ENCODE peak calls at places on chromosome 11, in five cellular contexts. X, K, W, F and O are unnamed samples.

GRCh38 chr11:70244698-70245097 is 25.8 kb upstream of the PPFIA1 start:
- DNase-seq in X (no peak), K (no peak), W (no peak), F (no peak), O (peak; percentile 47)

GRCh38 chr11:133903875-133904817 is 52.6 kb downstream of the IGSF9B start:
- DNase-seq in X (peak; percentile 53), K (no peak), W (no peak), F (no peak), O (no peak)

GRCh38 chr11:19845633-19846032 is 133.0 kb downstream of the NAV2 start:
- DNase-seq in X (no peak), K (no peak), W (no peak), F (no peak), O (no peak)

GRCh38 chr11:27618591-27618990 is 81.7 kb downstream of the BDNF start:
- DNase-seq in X (no peak), K (no peak), W (no peak), F (no peak), O (no peak)

GRCh38 chr11:12123177-12123576 is 12.8 kb downstream of the MICAL2 start:
- DNase-seq in X (no peak), K (no peak), W (no peak), F (no peak), O (peak; percentile 80)

GRCh38 chr11:115161876-115162275 is 342.3 kb downstream of the CADM1 start:
- DNase-seq in X (no peak), K (no peak), W (no peak), F (no peak), O (no peak)

GRCh38 chr11:38460901-38461300 is 1862.9 kb upstream of the RAG2 start:
- DNase-seq in X (no peak), K (peak; percentile 27), W (peak; percentile 19), F (no peak), O (peak; percentile 60)

GRCh38 chr11:3001496-3001895 is 9.4 kb upstream of the NAP1L4 start:
- DNase-seq in X (peak; percentile 86), K (peak; percentile 62), W (no peak), F (no peak), O (no peak)

GRCh38 chr11:88098289-88098688 is 77.0 kb downstream of the RAB38 start:
- DNase-seq in X (no peak), K (no peak), W (no peak), F (no peak), O (no peak)

GRCh38 chr11:35236667-35237003 is 97.7 kb downstream of the CD44 start:
- DNase-seq in X (no peak), K (no peak), W (no peak), F (no peak), O (no peak)

GRCh38 chr11:1168256-1168655 is 10.5 kb downstream of the MUC5AC start:
- DNase-seq in X (peak; percentile 36), K (no peak), W (no peak), F (no peak), O (no peak)

GRCh38 chr11:129922674-129923073 is 27.3 kb upstream of the NFRKB start:
- DNase-seq in X (no peak), K (no peak), W (no peak), F (no peak), O (no peak)

GRCh38 chr11:34585870-34586654 is 34.8 kb upstream of the EHF start:
- DNase-seq in X (no peak), K (no peak), W (no peak), F (peak; percentile 55), O (peak; percentile 55)

GRCh38 chr11:65653229-65654225 is 9.2 kb downstream of the RELA start:
- DNase-seq in X (peak; percentile 72), K (no peak), W (no peak), F (peak; percentile 71), O (no peak)

GRCh38 chr11:65651589-65652510 is 10.9 kb downstream of the RELA start:
- DNase-seq in X (peak; percentile 85), K (no peak), W (no peak), F (no peak), O (peak; percentile 73)

GRCh38 chr11:65651339-65651588 is 11.5 kb downstream of the RELA start:
- DNase-seq in X (no peak), K (no peak), W (no peak), F (no peak), O (no peak)

GRCh38 chr11:65650547-65651338 is 12.0 kb downstream of the RELA start:
- DNase-seq in X (no peak), K (no peak), W (no peak), F (no peak), O (peak; percentile 40)

GRCh38 chr11:65652511-65653228 is 10.0 kb downstream of the RELA start:
- DNase-seq in X (peak; percentile 97), K (peak; percentile 96), W (peak; percentile 89), F (peak; percentile 96), O (peak; percentile 77)
- H3K36me3 ChIP-seq in X (peaks cover 46% of the 10 kb centered on the region), K (peaks cover 46% of the 10 kb centered on the region), W (peaks cover 49% of the 10 kb centered on the region), F (peaks cover 6% of the 10 kb centered on the region), O (peaks cover 16% of the 10 kb centered on the region)

DNA sequence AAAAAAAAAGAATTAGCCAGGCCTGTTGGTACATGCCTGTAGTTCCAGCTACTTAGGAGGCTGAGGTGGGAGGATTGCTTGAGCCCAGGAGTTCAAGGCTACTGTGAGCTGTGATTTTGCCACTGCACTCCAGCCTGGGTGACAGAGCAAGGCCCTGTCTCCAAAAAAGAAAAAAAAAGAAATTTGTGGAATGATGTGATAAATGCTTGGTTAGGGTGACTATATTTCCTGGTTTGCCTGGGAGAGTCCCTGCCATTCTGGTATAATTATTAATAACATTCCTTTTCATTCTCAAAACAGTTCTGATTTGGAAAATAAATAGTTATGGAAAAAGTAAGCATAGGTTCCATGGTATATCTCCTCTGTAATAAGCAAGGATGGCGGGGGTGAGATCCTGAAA is 74.8 kb downstream of the SWAP70 start:
- DNase-seq in X (no peak), K (no peak), W (no peak), F (no peak), O (no peak)
- H3K36me3 ChIP-seq in X (peaks cover 12% of the 10 kb centered on the region), K (peaks cover 26% of the 10 kb centered on the region), W (peaks cover 79% of the 10 kb centered on the region), F (peaks cover 33% of the 10 kb centered on the region), O (peaks cover 23% of the 10 kb centered on the region)

DNA sequence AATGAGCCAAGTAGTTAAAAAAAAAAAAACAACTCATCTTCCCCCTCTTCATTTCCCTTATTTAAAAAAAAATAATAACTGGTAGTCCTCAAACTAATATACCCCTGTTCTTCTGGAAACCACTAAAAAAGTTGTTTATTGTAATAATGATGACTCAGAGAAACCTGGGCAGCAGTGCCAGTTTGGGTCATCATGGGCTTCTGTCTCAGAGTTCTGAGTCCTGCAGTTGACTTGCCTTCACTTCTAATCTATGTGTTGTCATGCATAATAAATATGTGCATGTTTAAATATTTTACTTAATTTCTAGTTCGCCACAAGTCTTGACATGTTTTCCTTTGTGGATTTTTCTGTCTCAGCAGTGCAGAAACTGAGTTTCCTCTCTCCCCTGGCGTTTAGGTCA is 46.8 kb downstream of the PPP2R1B start:
- DNase-seq in X (no peak), K (no peak), W (no peak), F (peak; percentile 46), O (peak; percentile 37)
- H3K36me3 ChIP-seq in X (peaks cover 44% of the 10 kb centered on the region), K (peaks cover 45% of the 10 kb centered on the region), W (peaks cover 49% of the 10 kb centered on the region), F (no peaks in the 10 kb centered on the region), O (peaks cover 26% of the 10 kb centered on the region)

GRCh38 chr11:47641585-47642098 is 717 bp downstream of the MTCH2 start:
- DNase-seq in X (no peak), K (no peak), W (no peak), F (no peak), O (peak; percentile 5)
- H3K36me3 ChIP-seq in X (no peaks in the 10 kb centered on the region), K (no peaks in the 10 kb centered on the region), W (peaks cover 4% of the 10 kb centered on the region), F (no peaks in the 10 kb centered on the region), O (peaks cover 11% of the 10 kb centered on the region)

DNA sequence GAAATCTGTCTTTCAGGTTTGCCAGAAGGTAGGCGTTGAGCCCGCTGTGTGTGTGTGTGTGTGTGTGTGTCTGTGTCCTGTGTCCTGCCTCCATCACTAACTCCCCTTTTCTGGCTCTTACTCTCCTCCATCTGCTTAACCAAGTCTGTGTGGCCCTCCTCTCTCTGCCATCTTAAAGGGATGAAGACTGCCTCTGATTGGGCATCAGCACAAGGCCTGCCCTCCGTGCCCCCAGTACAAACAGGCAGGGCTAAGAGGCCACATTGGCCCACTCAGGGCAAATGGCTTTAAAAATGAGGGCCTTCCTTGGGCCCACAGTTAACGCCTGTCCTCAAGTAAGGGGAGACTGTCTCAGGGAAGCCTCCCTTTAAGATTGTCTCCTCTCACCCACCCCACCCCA is 10.9 kb downstream of the RCOR2 start:
- DNase-seq in X (no peak), K (no peak), W (no peak), F (no peak), O (no peak)
- H3K36me3 ChIP-seq in X (peaks cover 46% of the 10 kb centered on the region), K (peaks cover 52% of the 10 kb centered on the region), W (peaks cover 72% of the 10 kb centered on the region), F (peaks cover 4% of the 10 kb centered on the region), O (peaks cover 29% of the 10 kb centered on the region)

DNA sequence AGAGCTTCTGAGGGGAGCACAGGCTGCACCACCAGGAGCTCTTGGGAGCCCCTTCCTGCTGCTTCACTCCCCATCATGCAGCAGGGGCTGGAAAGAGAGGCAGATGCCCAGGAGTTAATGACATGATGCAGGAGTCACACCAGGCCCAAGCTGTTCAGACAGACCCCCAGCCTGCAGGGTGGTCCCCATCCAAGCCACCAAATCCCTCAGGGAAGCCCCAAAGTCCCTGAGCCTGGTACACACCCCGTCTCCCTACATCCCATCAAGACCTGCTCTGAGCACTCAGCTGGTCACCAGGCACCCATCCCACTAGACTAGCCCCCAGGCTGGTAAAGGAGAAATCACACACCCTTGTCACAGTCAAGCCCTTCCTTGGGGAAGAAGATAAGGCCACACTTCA is 11.3 kb downstream of the CYB561A3 start:
- DNase-seq in X (no peak), K (no peak), W (no peak), F (no peak), O (no peak)
- H3K36me3 ChIP-seq in X (peaks cover 51% of the 10 kb centered on the region), K (peaks cover 6% of the 10 kb centered on the region), W (peaks cover 67% of the 10 kb centered on the region), F (no peaks in the 10 kb centered on the region), O (peaks cover 7% of the 10 kb centered on the region)

DNA sequence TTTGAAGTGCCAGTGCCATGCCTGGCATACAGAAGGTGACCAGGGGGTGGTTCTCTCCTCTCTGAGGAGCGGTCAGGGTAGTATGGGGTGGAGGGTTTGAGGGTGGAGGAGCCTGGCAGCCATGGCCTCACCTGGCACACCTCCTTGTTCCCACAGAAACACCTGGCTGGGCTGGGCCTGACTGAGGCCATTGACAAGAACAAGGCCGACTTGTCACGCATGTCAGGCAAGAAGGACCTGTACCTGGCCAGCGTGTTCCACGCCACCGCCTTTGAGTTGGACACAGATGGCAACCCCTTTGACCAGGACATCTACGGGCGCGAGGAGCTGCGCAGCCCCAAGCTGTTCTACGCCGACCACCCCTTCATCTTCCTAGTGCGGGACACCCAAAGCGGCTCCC is 9.6 kb downstream of the SERPINH1 start:
- DNase-seq in X (no peak), K (no peak), W (no peak), F (no peak), O (no peak)
- H3K36me3 ChIP-seq in X (peaks cover 73% of the 10 kb centered on the region), K (peaks cover 71% of the 10 kb centered on the region), W (peaks cover 72% of the 10 kb centered on the region), F (peaks cover 24% of the 10 kb centered on the region), O (peaks cover 28% of the 10 kb centered on the region)

GRCh38 chr11:68541983-68542382 is 81.4 kb downstream of the PPP6R3 start:
- DNase-seq in X (no peak), K (no peak), W (no peak), F (no peak), O (no peak)

GRCh38 chr11:68542617-68543016 is 82.1 kb downstream of the PPP6R3 start:
- DNase-seq in X (peak; percentile 83), K (no peak), W (no peak), F (no peak), O (peak; percentile 66)

GRCh38 chr11:68536706-68537105 is 76.2 kb downstream of the PPP6R3 start:
- DNase-seq in X (no peak), K (no peak), W (no peak), F (no peak), O (no peak)

GRCh38 chr11:68538025-68538424 is 77.5 kb downstream of the PPP6R3 start:
- DNase-seq in X (no peak), K (no peak), W (no peak), F (no peak), O (no peak)

GRCh38 chr11:68539370-68539769 is 78.8 kb downstream of the PPP6R3 start:
- DNase-seq in X (no peak), K (no peak), W (no peak), F (no peak), O (no peak)
- H3K36me3 ChIP-seq in X (peaks cover 5% of the 10 kb centered on the region), K (peaks cover 17% of the 10 kb centered on the region), W (peaks cover 28% of the 10 kb centered on the region), F (peaks cover 14% of the 10 kb centered on the region), O (peaks cover 7% of the 10 kb centered on the region)